ENCODE peak calls at places on chromosome 6, in ten cellular contexts. O is HEK293T; Y is stromal cell of bone marrow; R is mucosa of gallbladder; V is cardiac fibroblast; F is AML-193; A is activated naive CD8-positive, alpha-beta T cell treated with anti-CD3 and anti-CD28 coated beads, Interleukin-2, amount 50 U/mL, for 24 hours; D is HFF-Myc; K is substantia nigra; Q is left cardiac atrium. L is an unnamed sample.

GRCh38 chr6:112231609-112232060 is 22.7 kb downstream of the LAMA4 start:
- DNase-seq in O (peak), V (peak), R (no peak), A (no peak), F (no peak), D (peak), Q (no peak), K (no peak), Y (no peak), L (no peak)

GRCh38 chr6:5979650-5980427 is 26.9 kb downstream of the NRN1 start:
- DNase-seq in V (peak), K (no peak), O (no peak), F (peak), Y (no peak), R (no peak), D (no peak), Q (no peak), A (no peak), L (no peak)

GRCh38 chr6:139659196-139659595 is 284.7 kb upstream of the CITED2 start:
- DNase-seq in O (no peak), Q (no peak), R (no peak), V (no peak), Y (no peak), K (no peak), F (no peak), A (no peak), D (no peak), L (no peak)

GRCh38 chr6:155270566-155271091 is 6.8 kb downstream of the CLDN20 start:
- DNase-seq in Q (no peak), V (no peak), D (no peak), R (no peak), O (no peak), A (no peak), Y (no peak), K (no peak), F (no peak), L (no peak)

GRCh38 chr6:85346196-85346595 is 103.7 kb upstream of the NT5E start:
- DNase-seq in D (no peak), R (no peak), Y (no peak), V (no peak), Q (no peak), O (no peak), A (no peak), F (no peak), K (no peak), L (no peak)

GRCh38 chr6:159565181-159565580 is 127.9 kb downstream of the SOD2 start:
- DNase-seq in R (no peak), A (no peak), D (no peak), Y (no peak), K (no peak), O (no peak), F (no peak), V (no peak), Q (no peak), L (no peak)

GRCh38 chr6:157830354-157831017 is 7.4 kb downstream of the SNX9 start:
- DNase-seq in R (no peak), D (no peak), O (no peak), K (no peak), Y (no peak), F (no peak), Q (no peak), A (no peak), V (no peak), L (no peak)

GRCh38 chr6:28218312-28219248 is 6.5 kb upstream of the ZSCAN9 start:
- DNase-seq in F (peak), Y (peak), A (peak), R (peak), V (peak), O (peak), K (peak), D (no peak), Q (peak), L (peak)

GRCh38 chr6:9250852-9251251 is 815.5 kb upstream of the SLC35B3 start:
- DNase-seq in O (peak), R (peak), A (no peak), Y (no peak), Q (peak), D (peak), K (no peak), F (no peak), V (peak), L (peak)

GRCh38 chr6:36625161-36625919 is 31.2 kb downstream of the SRSF3 start:
- DNase-seq in K (no peak), Q (no peak), R (no peak), F (no peak), A (no peak), Y (peak), O (no peak), V (peak), D (no peak), L (no peak)

GRCh38 chr6:106574729-106575458 is 54.4 kb downstream of the RTN4IP1 start:
- DNase-seq in R (peak), D (peak), O (no peak), Q (no peak), K (no peak), V (peak), A (no peak), Y (peak), F (no peak), L (no peak)

GRCh38 chr6:77786935-77787629 is 134.2 kb downstream of the MEI4 start:
- DNase-seq in Q (no peak), F (no peak), K (no peak), D (no peak), Y (no peak), O (peak), V (no peak), A (no peak), R (no peak), L (no peak)

GRCh38 chr6:127891731-127892326 is 9.0 kb downstream of the THEMIS start:
- DNase-seq in O (no peak), R (no peak), F (no peak), K (no peak), Q (no peak), V (no peak), A (no peak), Y (no peak), D (no peak), L (no peak)

GRCh38 chr6:12034831-12035230 is 22.7 kb downstream of the HIVEP1 start:
- DNase-seq in A (no peak), Y (no peak), R (no peak), D (no peak), K (no peak), F (no peak), O (no peak), V (no peak), Q (no peak), L (no peak)

GRCh38 chr6:45625191-45625664 is 247.5 kb upstream of the SUPT3H start:
- DNase-seq in V (peak), Y (peak), F (no peak), Q (no peak), K (no peak), A (peak), D (no peak), O (no peak), R (no peak), L (no peak)

GRCh38 chr6:140403020-140403419 is 1028.6 kb upstream of the CITED2 start:
- DNase-seq in R (no peak), O (no peak), Q (no peak), K (no peak), D (no peak), F (no peak), Y (no peak), A (no peak), V (no peak), L (no peak)

GRCh38 chr6:9977451-9977850 is 437.4 kb downstream of the TFAP2A start:
- DNase-seq in Y (no peak), A (no peak), K (no peak), D (no peak), Q (no peak), O (no peak), V (no peak), F (no peak), R (no peak), L (no peak)

L was measured in NCI-H460.